ENCODE peak calls at places on chromosomes 6 and 20, in eight cellular contexts. One of them, this sample, is unnamed.

GRCh38 chr6:2396292-2396691 is 150.9 kb upstream of the GMDS start:
- DNase-seq in islet precursor cell: no peak
- DNase-seq in ACHN: no peak
- DNase-seq in stimulated activated CD8-positive, alpha-beta memory T cell treated with anti-CD3 and anti-CD28 coated beads, Interleukin-7, amount 100 ng/mL, for 1 hour: no peak
- DNase-seq in NCI-H748 treated with DMSO at 0.1 percent for 48 hours: no peak
- DNase-seq in activated CD8-positive, alpha-beta T cell treated with anti-CD3 and anti-CD28 coated beads, Interleukin-2, amount 10 ng/mL, durations not matched to agents 7 days and 5 days: no peak
- DNase-seq in CD8-positive, alpha-beta memory T cell: no peak
- DNase-seq in fibroblast of the conjunctiva: no peak
- DNase-seq in this sample: no peak

GRCh38 chr20:13183005-13183404 is 38.1 kb upstream of the ISM1 start:
- DNase-seq in stimulated activated CD8-positive, alpha-beta memory T cell treated with anti-CD3 and anti-CD28 coated beads, Interleukin-7, amount 100 ng/mL, for 1 hour: no peak
- DNase-seq in CD8-positive, alpha-beta memory T cell: no peak
- DNase-seq in fibroblast of the conjunctiva: no peak
- DNase-seq in islet precursor cell: no peak
- DNase-seq in NCI-H748 treated with DMSO at 0.1 percent for 48 hours: no peak
- DNase-seq in activated CD8-positive, alpha-beta T cell treated with anti-CD3 and anti-CD28 coated beads, Interleukin-2, amount 10 ng/mL, durations not matched to agents 7 days and 5 days: no peak
- DNase-seq in ACHN: no peak
- DNase-seq in this sample: no peak

GRCh38 chr6:39280247-39280731 is 33.9 kb downstream of the KCNK17 start:
- DNase-seq in activated CD8-positive, alpha-beta T cell treated with anti-CD3 and anti-CD28 coated beads, Interleukin-2, amount 10 ng/mL, durations not matched to agents 7 days and 5 days: no peak
- DNase-seq in islet precursor cell: no peak
- DNase-seq in NCI-H748 treated with DMSO at 0.1 percent for 48 hours: no peak
- DNase-seq in ACHN: peak
- DNase-seq in stimulated activated CD8-positive, alpha-beta memory T cell treated with anti-CD3 and anti-CD28 coated beads, Interleukin-7, amount 100 ng/mL, for 1 hour: no peak
- DNase-seq in CD8-positive, alpha-beta memory T cell: no peak
- DNase-seq in fibroblast of the conjunctiva: no peak
- DNase-seq in this sample: no peak

GRCh38 chr6:53581161-53581560 is 36.3 kb upstream of the GCLC start:
- DNase-seq in islet precursor cell: peak
- DNase-seq in NCI-H748 treated with DMSO at 0.1 percent for 48 hours: no peak
- DNase-seq in ACHN: no peak
- DNase-seq in fibroblast of the conjunctiva: no peak
- DNase-seq in activated CD8-positive, alpha-beta T cell treated with anti-CD3 and anti-CD28 coated beads, Interleukin-2, amount 10 ng/mL, durations not matched to agents 7 days and 5 days: no peak
- DNase-seq in CD8-positive, alpha-beta memory T cell: no peak
- DNase-seq in stimulated activated CD8-positive, alpha-beta memory T cell treated with anti-CD3 and anti-CD28 coated beads, Interleukin-7, amount 100 ng/mL, for 1 hour: no peak
- DNase-seq in this sample: no peak

GRCh38 chr6:33759887-33760629 is 13.4 kb upstream of the IP6K3 start:
- DNase-seq in activated CD8-positive, alpha-beta T cell treated with anti-CD3 and anti-CD28 coated beads, Interleukin-2, amount 10 ng/mL, durations not matched to agents 7 days and 5 days: no peak
- DNase-seq in fibroblast of the conjunctiva: no peak
- DNase-seq in CD8-positive, alpha-beta memory T cell: no peak
- DNase-seq in islet precursor cell: no peak
- DNase-seq in ACHN: no peak
- DNase-seq in stimulated activated CD8-positive, alpha-beta memory T cell treated with anti-CD3 and anti-CD28 coated beads, Interleukin-7, amount 100 ng/mL, for 1 hour: no peak
- DNase-seq in NCI-H748 treated with DMSO at 0.1 percent for 48 hours: no peak
- DNase-seq in this sample: no peak

GRCh38 chr20:20076297-20077065 is 24.1 kb downstream of the CFAP61 start:
- DNase-seq in ACHN: no peak
- DNase-seq in NCI-H748 treated with DMSO at 0.1 percent for 48 hours: no peak
- DNase-seq in activated CD8-positive, alpha-beta T cell treated with anti-CD3 and anti-CD28 coated beads, Interleukin-2, amount 10 ng/mL, durations not matched to agents 7 days and 5 days: no peak
- DNase-seq in CD8-positive, alpha-beta memory T cell: no peak
- DNase-seq in fibroblast of the conjunctiva: no peak
- DNase-seq in islet precursor cell: no peak
- DNase-seq in stimulated activated CD8-positive, alpha-beta memory T cell treated with anti-CD3 and anti-CD28 coated beads, Interleukin-7, amount 100 ng/mL, for 1 hour: no peak
- DNase-seq in this sample: no peak

GRCh38 chr6:166417285-166417691 is 34.5 kb upstream of the MPC1 start:
- DNase-seq in fibroblast of the conjunctiva: no peak
- DNase-seq in stimulated activated CD8-positive, alpha-beta memory T cell treated with anti-CD3 and anti-CD28 coated beads, Interleukin-7, amount 100 ng/mL, for 1 hour: peak
- DNase-seq in NCI-H748 treated with DMSO at 0.1 percent for 48 hours: no peak
- DNase-seq in activated CD8-positive, alpha-beta T cell treated with anti-CD3 and anti-CD28 coated beads, Interleukin-2, amount 10 ng/mL, durations not matched to agents 7 days and 5 days: peak
- DNase-seq in CD8-positive, alpha-beta memory T cell: peak
- DNase-seq in ACHN: no peak
- DNase-seq in islet precursor cell: no peak
- DNase-seq in this sample: no peak

GRCh38 chr6:20808439-20808838 is 274.2 kb downstream of the CDKAL1 start:
- DNase-seq in ACHN: no peak
- DNase-seq in activated CD8-positive, alpha-beta T cell treated with anti-CD3 and anti-CD28 coated beads, Interleukin-2, amount 10 ng/mL, durations not matched to agents 7 days and 5 days: no peak
- DNase-seq in stimulated activated CD8-positive, alpha-beta memory T cell treated with anti-CD3 and anti-CD28 coated beads, Interleukin-7, amount 100 ng/mL, for 1 hour: no peak
- DNase-seq in islet precursor cell: no peak
- DNase-seq in NCI-H748 treated with DMSO at 0.1 percent for 48 hours: no peak
- DNase-seq in fibroblast of the conjunctiva: no peak
- DNase-seq in CD8-positive, alpha-beta memory T cell: no peak
- DNase-seq in this sample: no peak

GRCh38 chr20:54524849-54525248 is 49.5 kb downstream of the DOK5 start:
- DNase-seq in activated CD8-positive, alpha-beta T cell treated with anti-CD3 and anti-CD28 coated beads, Interleukin-2, amount 10 ng/mL, durations not matched to agents 7 days and 5 days: no peak
- DNase-seq in islet precursor cell: no peak
- DNase-seq in fibroblast of the conjunctiva: no peak
- DNase-seq in stimulated activated CD8-positive, alpha-beta memory T cell treated with anti-CD3 and anti-CD28 coated beads, Interleukin-7, amount 100 ng/mL, for 1 hour: no peak
- DNase-seq in NCI-H748 treated with DMSO at 0.1 percent for 48 hours: no peak
- DNase-seq in ACHN: no peak
- DNase-seq in CD8-positive, alpha-beta memory T cell: no peak
- DNase-seq in this sample: no peak

GRCh38 chr6:71419217-71419953 is 130.8 kb downstream of the OGFRL1 start:
- DNase-seq in stimulated activated CD8-positive, alpha-beta memory T cell treated with anti-CD3 and anti-CD28 coated beads, Interleukin-7, amount 100 ng/mL, for 1 hour: no peak
- DNase-seq in fibroblast of the conjunctiva: no peak
- DNase-seq in NCI-H748 treated with DMSO at 0.1 percent for 48 hours: peak
- DNase-seq in CD8-positive, alpha-beta memory T cell: no peak
- DNase-seq in activated CD8-positive, alpha-beta T cell treated with anti-CD3 and anti-CD28 coated beads, Interleukin-2, amount 10 ng/mL, durations not matched to agents 7 days and 5 days: no peak
- DNase-seq in ACHN: no peak
- DNase-seq in islet precursor cell: no peak
- DNase-seq in this sample: no peak

GRCh38 chr6:31878222-31878621 is 575 bp downstream of the SLC44A4 start:
- DNase-seq in ACHN: no peak
- DNase-seq in islet precursor cell: no peak
- DNase-seq in NCI-H748 treated with DMSO at 0.1 percent for 48 hours: no peak
- DNase-seq in stimulated activated CD8-positive, alpha-beta memory T cell treated with anti-CD3 and anti-CD28 coated beads, Interleukin-7, amount 100 ng/mL, for 1 hour: no peak
- DNase-seq in fibroblast of the conjunctiva: no peak
- DNase-seq in activated CD8-positive, alpha-beta T cell treated with anti-CD3 and anti-CD28 coated beads, Interleukin-2, amount 10 ng/mL, durations not matched to agents 7 days and 5 days: no peak
- DNase-seq in CD8-positive, alpha-beta memory T cell: no peak
- DNase-seq in this sample: no peak

GRCh38 chr6:82906951-82907350 is 158.7 kb downstream of the UBE3D start:
- DNase-seq in CD8-positive, alpha-beta memory T cell: no peak
- DNase-seq in islet precursor cell: peak
- DNase-seq in fibroblast of the conjunctiva: no peak
- DNase-seq in activated CD8-positive, alpha-beta T cell treated with anti-CD3 and anti-CD28 coated beads, Interleukin-2, amount 10 ng/mL, durations not matched to agents 7 days and 5 days: no peak
- DNase-seq in ACHN: peak
- DNase-seq in NCI-H748 treated with DMSO at 0.1 percent for 48 hours: no peak
- DNase-seq in stimulated activated CD8-positive, alpha-beta memory T cell treated with anti-CD3 and anti-CD28 coated beads, Interleukin-7, amount 100 ng/mL, for 1 hour: no peak
- DNase-seq in this sample: no peak

GRCh38 chr6:6090861-6091607 is 84.3 kb upstream of the NRN1 start:
- DNase-seq in ACHN: no peak
- DNase-seq in islet precursor cell: no peak
- DNase-seq in fibroblast of the conjunctiva: no peak
- DNase-seq in NCI-H748 treated with DMSO at 0.1 percent for 48 hours: no peak
- DNase-seq in stimulated activated CD8-positive, alpha-beta memory T cell treated with anti-CD3 and anti-CD28 coated beads, Interleukin-7, amount 100 ng/mL, for 1 hour: no peak
- DNase-seq in activated CD8-positive, alpha-beta T cell treated with anti-CD3 and anti-CD28 coated beads, Interleukin-2, amount 10 ng/mL, durations not matched to agents 7 days and 5 days: no peak
- DNase-seq in CD8-positive, alpha-beta memory T cell: no peak
- DNase-seq in this sample: no peak

GRCh38 chr6:35057449-35058030 is 83.6 kb downstream of the TCP11 start:
- DNase-seq in activated CD8-positive, alpha-beta T cell treated with anti-CD3 and anti-CD28 coated beads, Interleukin-2, amount 10 ng/mL, durations not matched to agents 7 days and 5 days: no peak
- DNase-seq in CD8-positive, alpha-beta memory T cell: no peak
- DNase-seq in NCI-H748 treated with DMSO at 0.1 percent for 48 hours: no peak
- DNase-seq in islet precursor cell: no peak
- DNase-seq in fibroblast of the conjunctiva: no peak
- DNase-seq in stimulated activated CD8-positive, alpha-beta memory T cell treated with anti-CD3 and anti-CD28 coated beads, Interleukin-7, amount 100 ng/mL, for 1 hour: no peak
- DNase-seq in ACHN: no peak
- DNase-seq in this sample: no peak

GRCh38 chr20:36275441-36276189 is 30.5 kb upstream of the DLGAP4 start:
- DNase-seq in fibroblast of the conjunctiva: no peak
- DNase-seq in stimulated activated CD8-positive, alpha-beta memory T cell treated with anti-CD3 and anti-CD28 coated beads, Interleukin-7, amount 100 ng/mL, for 1 hour: no peak
- DNase-seq in NCI-H748 treated with DMSO at 0.1 percent for 48 hours: no peak
- DNase-seq in activated CD8-positive, alpha-beta T cell treated with anti-CD3 and anti-CD28 coated beads, Interleukin-2, amount 10 ng/mL, durations not matched to agents 7 days and 5 days: no peak
- DNase-seq in CD8-positive, alpha-beta memory T cell: no peak
- DNase-seq in ACHN: no peak
- DNase-seq in islet precursor cell: no peak
- DNase-seq in this sample: no peak

This sample was measured in GF-D8.